ENCODE peak calls at places on chromosome 4, in seven cellular contexts. V, P, N, H, J, Z and Q are unnamed samples. For H3K36me3, the result is how much of the 10 kb centered on the place peaks cover.

GRCh38 chr4:140239311-140239710 is 85.3 kb upstream of the MAML3 start:
- DNase-seq in Z (no peak), N (no peak), H (no peak), P (no peak), V (no peak), J (no peak), Q (no peak)

GRCh38 chr4:84681488-84682274 is 98.8 kb downstream of the CDS1 start:
- DNase-seq in P (no peak), H (peak), J (peak), V (no peak), N (no peak), Z (no peak), Q (no peak)

GRCh38 chr4:55949480-55949802 is 696 bp downstream of the CEP135 start:
- DNase-seq in H (no peak), N (no peak), P (no peak), Z (no peak), V (no peak), J (no peak), Q (no peak)

GRCh38 chr4:20019310-20020015 is 232.2 kb upstream of the SLIT2 start:
- DNase-seq in Z (no peak), H (no peak), P (no peak), J (no peak), N (no peak), V (no peak), Q (no peak)

GRCh38 chr4:171846232-171846631 is 33.0 kb downstream of the GALNTL6 start:
- DNase-seq in Z (no peak), P (peak), N (no peak), J (peak), V (no peak), H (peak), Q (no peak)

GRCh38 chr4:25358515-25359275 is 18.4 kb upstream of the ANAPC4 start:
- DNase-seq in J (no peak), Z (no peak), H (no peak), N (no peak), V (peak), P (no peak), Q (no peak)

GRCh38 chr4:145299380-145300076 is 119.1 kb upstream of the OTUD4 start:
- DNase-seq in Z (no peak), J (no peak), H (peak), V (no peak), N (no peak), P (no peak), Q (no peak)

GRCh38 chr4:85837334-85837733 is 362.4 kb downstream of the ARHGAP24 start:
- DNase-seq in J (no peak), P (no peak), V (no peak), Z (no peak), N (no peak), H (peak), Q (no peak)

GRCh38 chr4:6767341-6767724 is 15.2 kb upstream of the KIAA0232 start:
- DNase-seq in H (no peak), V (no peak), J (no peak), Z (no peak), P (no peak), N (no peak), Q (no peak)

GRCh38 chr4:54439831-54440243 is 210.7 kb downstream of the PDGFRA start:
- DNase-seq in N (peak), H (peak), Z (peak), P (peak), V (peak), J (peak), Q (peak)

GRCh38 chr4:3780347-3781171 is 14.4 kb downstream of the ADRA2C start:
- DNase-seq in V (no peak), J (no peak), Z (no peak), P (no peak), H (no peak), N (no peak), Q (no peak)

GRCh38 chr4:37666625-37667071 is 19.5 kb downstream of the RELL1 start:
- DNase-seq in J (peak), N (no peak), Z (peak), H (peak), V (no peak), P (peak), Q (peak)

GRCh38 chr4:21888195-21888976 is 60.2 kb downstream of the KCNIP4 start:
- DNase-seq in H (peak), N (no peak), J (no peak), Z (no peak), V (no peak), P (no peak), Q (no peak)

GRCh38 chr4:5157721-5158390 is 106.6 kb downstream of the STK32B start:
- DNase-seq in P (no peak), H (no peak), Z (no peak), N (no peak), V (no peak), J (no peak), Q (no peak)

GRCh38 chr4:27692098-27692679 is 831.5 kb downstream of the STIM2 start:
- DNase-seq in N (no peak), Z (no peak), H (peak), P (no peak), J (peak), V (no peak), Q (no peak)

GRCh38 chr4:10762541-10762940 is 78.0 kb upstream of the CLNK start:
- DNase-seq in V (no peak), H (peak), N (no peak), P (no peak), J (no peak), Z (no peak), Q (no peak)

GRCh38 chr4:152643153-152644035 is 36.4 kb downstream of the TMEM154 start:
- DNase-seq in Z (peak), V (no peak), P (no peak), N (no peak), J (no peak), H (peak), Q (no peak)

DNA sequence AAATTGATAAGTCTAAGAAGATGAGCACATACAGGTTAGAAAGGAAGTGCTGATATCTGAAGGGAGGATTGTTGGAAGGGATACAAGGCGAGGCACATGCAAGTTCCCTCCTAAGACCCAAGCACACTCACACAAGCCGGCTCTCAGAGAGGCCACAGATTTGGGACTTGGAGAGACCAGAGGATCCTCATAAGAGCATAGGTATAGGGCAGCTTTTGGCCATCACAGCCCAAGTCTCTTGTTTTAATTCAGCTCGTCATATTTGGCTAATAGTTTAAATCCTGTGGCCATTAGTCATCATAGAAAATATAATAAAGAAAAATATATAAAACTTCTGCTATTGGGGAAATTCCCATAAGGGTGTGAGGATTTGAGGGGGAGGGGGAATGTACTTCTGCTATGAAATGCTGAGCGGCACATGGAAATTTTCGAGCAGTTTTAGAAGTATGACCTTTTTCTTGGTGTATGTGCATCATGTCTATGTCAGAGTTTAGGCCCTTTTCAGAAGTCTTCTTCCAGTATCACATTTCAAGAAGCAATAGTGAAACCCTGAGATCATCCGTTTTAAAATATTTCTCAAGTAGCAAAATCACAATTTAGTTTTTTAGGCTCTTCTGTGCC is 97.7 kb downstream of the NFKB1 start:
- DNase-seq in P (no peak), N (no peak), V (no peak), H (no peak), Z (no peak), J (no peak), Q (no peak)
- H3K36me3 ChIP-seq in P (half or more), N (under half), V (half or more), H (under half), Z (half or more), J (under half), Q (under half)

GRCh38 chr4:71025654-71026053 is 32.2 kb downstream of the DCK start:
- DNase-seq in J (no peak), V (no peak), Z (no peak), P (no peak), H (no peak), N (no peak), Q (no peak)
- TF ChIP-seq CTCF in J (no peak), V (no peak), Z (no peak), P (no peak), H (no peak), N (no peak), Q (no peak)

GRCh38 chr4:122329876-122330595 is 48.8 kb upstream of the ADAD1 start:
- DNase-seq in P (no peak), Z (no peak), H (peak), N (no peak), J (no peak), V (no peak), Q (no peak)
- H3K36me3 ChIP-seq in P (half or more), Z (half or more), H (half or more), N (under half), J (under half), V (half or more), Q (under half)

GRCh38 chr4:77021614-77022089 is 54.1 kb downstream of the CCNI start:
- DNase-seq in H (peak), N (peak), V (no peak), P (no peak), J (no peak), Z (no peak), Q (no peak)
- TF ChIP-seq CTCF in H (no peak), N (no peak), V (no peak), P (no peak), J (no peak), Z (no peak), Q (no peak)

GRCh38 chr4:57098415-57098814 is 11.8 kb downstream of the IGFBP7 start:
- DNase-seq in P (no peak), Z (peak), H (peak), N (no peak), J (no peak), V (no peak), Q (no peak)

GRCh38 chr4:57100979-57101629 is 9.1 kb downstream of the IGFBP7 start:
- DNase-seq in P (no peak), J (no peak), Z (no peak), H (peak), V (no peak), N (no peak), Q (no peak)

GRCh38 chr4:57097711-57098110 is 12.5 kb downstream of the IGFBP7 start:
- DNase-seq in P (no peak), H (no peak), V (no peak), J (no peak), Z (no peak), N (no peak), Q (no peak)

GRCh38 chr4:57098945-57099344 is 11.2 kb downstream of the IGFBP7 start:
- DNase-seq in P (no peak), J (no peak), Z (no peak), H (peak), N (no peak), V (no peak), Q (no peak)

DNA sequence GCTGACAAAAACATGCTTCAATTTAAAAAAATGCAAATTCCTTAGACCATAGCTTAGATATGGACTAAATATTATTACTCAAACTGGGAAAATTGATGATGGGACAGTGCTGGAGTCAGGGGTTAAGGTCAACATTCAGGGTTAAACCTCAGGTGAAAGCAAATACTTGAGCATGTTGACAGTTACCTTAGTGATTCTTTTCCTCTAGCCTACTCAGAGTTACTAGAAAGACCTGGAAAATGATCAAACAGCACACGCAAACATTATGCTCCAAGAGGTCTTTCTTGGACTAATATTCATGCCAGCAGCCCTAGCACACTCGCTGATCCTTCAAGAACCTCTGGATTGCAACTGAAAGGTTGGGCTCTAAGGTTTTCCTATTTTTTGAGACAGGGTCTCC is 10.8 kb downstream of the IGFBP7 start:
- DNase-seq in V (no peak), J (no peak), P (no peak), N (no peak), Z (no peak), H (no peak), Q (no peak)
- H3K36me3 ChIP-seq in V (under half), J (under half), P (under half), N (under half), Z (under half), H (under half), Q (under half)

GRCh38 chr4:244471-244870 is 60.8 kb downstream of the ZNF732 start:
- DNase-seq in V (no peak), Z (no peak), J (peak), N (peak), H (peak), P (peak), Q (peak)
- TF ChIP-seq CTCF in V (peak), Z (peak), J (peak), N (peak), H (peak), P (peak), Q (peak)

DNA sequence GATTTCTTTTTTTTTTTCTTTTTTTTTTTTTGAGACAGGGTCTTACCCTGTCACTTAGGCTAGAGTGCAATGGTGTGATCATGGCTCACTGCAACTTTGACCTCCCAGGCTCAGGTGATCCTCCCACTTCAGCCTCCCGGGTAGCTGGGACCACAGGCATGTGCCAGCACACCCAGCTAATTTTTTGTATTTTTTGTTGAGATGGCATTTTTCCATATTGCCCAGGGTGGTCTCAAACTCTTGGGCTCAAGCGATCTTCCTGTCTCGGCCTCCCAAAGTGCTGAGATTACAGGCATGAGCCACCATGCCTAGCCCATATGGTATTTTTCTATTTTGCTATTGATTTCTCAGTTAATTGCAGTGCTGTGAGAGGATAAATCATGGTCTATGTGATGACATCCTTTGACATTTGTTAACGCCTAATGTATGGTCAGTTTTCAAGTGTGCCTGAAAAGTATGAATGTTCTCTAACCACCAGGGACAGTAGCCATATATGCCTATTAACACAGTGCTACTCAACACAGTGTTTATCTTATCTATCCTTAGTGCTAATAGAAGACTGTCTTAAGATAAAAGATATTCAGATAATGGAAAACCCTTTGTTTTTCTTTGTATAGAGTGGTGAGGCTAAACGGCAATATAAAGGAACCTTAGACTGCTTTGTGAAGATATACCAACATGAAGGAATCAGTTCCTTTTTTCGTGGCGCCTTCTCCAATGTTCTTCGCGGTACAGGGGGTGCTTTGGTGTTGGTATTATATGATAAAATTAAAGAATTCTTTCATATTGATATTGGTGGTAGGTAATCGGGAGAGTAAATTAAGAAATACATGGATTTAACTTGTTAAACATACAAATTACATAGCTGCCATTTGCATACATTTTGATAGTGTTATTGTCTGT is 9.1 kb upstream of the HSPA4L start:
- DNase-seq in Z (no peak), J (no peak), N (no peak), P (no peak), H (no peak), V (no peak), Q (no peak)
- H3K36me3 ChIP-seq in Z (under half), J (under half), N (under half), P (under half), H (under half), V (under half), Q (under half)

DNA sequence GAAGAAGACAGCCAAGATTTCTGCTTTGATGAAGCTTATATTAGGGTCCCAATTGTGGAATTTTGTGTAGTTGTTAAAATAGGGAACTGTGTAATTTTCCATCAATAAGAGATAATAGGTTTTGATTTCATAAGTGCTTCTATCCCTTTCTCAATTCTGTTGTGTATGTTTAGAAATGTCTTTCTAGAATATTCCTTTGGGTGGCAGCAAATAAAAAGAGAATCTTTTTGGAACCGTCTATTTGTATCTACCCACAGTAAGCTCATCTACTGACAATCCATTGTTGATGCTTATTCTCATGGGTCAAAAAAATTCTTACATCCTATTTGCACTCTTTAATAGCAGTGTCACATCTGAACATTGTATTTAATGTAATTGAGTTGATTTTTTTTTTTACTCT is 61.7 kb downstream of the TMA16 start:
- DNase-seq in Z (no peak), P (no peak), V (no peak), N (no peak), H (no peak), J (no peak), Q (no peak)
- TF ChIP-seq CTCF in Z (no peak), P (no peak), V (peak), N (no peak), H (no peak), J (no peak), Q (no peak)

DNA sequence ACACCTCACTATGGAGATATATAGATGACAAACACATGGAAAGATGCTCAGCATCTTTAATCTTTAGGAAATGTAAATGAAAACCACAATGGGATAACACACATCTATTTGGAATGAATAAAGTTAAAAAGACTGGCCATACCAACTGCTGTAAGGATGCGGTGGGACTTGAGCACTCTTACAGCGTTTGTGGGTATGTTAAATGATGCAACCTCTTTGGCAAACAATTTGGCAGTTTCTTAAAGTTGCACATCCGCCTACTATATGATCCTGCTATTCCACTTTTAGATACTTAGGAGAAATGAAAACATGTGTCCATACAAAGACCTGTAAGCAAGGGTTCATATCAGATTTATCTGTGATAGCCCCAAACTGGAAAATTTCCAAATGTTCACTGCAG is 50.7 kb downstream of the MRPL1 start:
- DNase-seq in H (peak), V (no peak), J (no peak), N (no peak), Z (no peak), P (no peak), Q (no peak)
- H3K36me3 ChIP-seq in H (under half), V (under half), J (under half), N (under half), Z (under half), P (under half), Q (under half)